ENCODE peak calls at places on chromosomes 1 and 21, in four cellular contexts. X, N, F and Y are unnamed samples.

GRCh38 chr21:43208561-43209332 is 39.9 kb downstream of the CRYAA start:
- DNase-seq in X (no peak), N (no peak), F (no peak), Y (no peak)

GRCh38 chr21:36113647-36114428 is 21.0 kb upstream of the CBR3 start:
- DNase-seq in N (no peak), F (no peak), X (no peak), Y (no peak)

GRCh38 chr1:85464497-85465098 is 361 bp downstream of the DDAH1 start:
- DNase-seq in N (no peak), F (peak; percentile 25), X (peak; percentile 66), Y (peak; percentile 69)

GRCh38 chr1:74502432-74502831 is 10.0 kb downstream of the LRRC53 start:
- DNase-seq in X (peak; percentile 28), N (no peak), F (no peak), Y (peak; percentile 41)

GRCh38 chr1:195804547-195804946 is 803.7 kb downstream of the KCNT2 start:
- DNase-seq in X (no peak), F (no peak), N (no peak), Y (no peak)

GRCh38 chr1:171941920-171942319 is 100.6 kb downstream of the DNM3 start:
- DNase-seq in N (no peak), F (no peak), X (no peak), Y (no peak)

GRCh38 chr1:9086796-9087195 is 17.4 kb upstream of the SLC2A5 start:
- DNase-seq in F (no peak), N (no peak), X (no peak), Y (no peak)

GRCh38 chr1:156849151-156849496 is 9.8 kb downstream of the INSRR start:
- DNase-seq in X (no peak), F (no peak), N (no peak), Y (no peak)